ENCODE peak calls at places on chromosomes 4 and X, in four cellular contexts. One of them, this sample, is unnamed.

GRCh38 chr4:1216869-1217294 is 32.0 kb downstream of the CTBP1 start:
- DNase-seq in SK-N-SH: no peak
- DNase-seq in KBM-7: no peak
- DNase-seq in midbrain: no peak
- DNase-seq in this sample: peak

GRCh38 chr4:152815078-152815477 is 35.3 kb downstream of the ARFIP1 start:
- DNase-seq in SK-N-SH: no peak
- DNase-seq in KBM-7: no peak
- DNase-seq in midbrain: no peak
- DNase-seq in this sample: no peak

GRCh38 chrX:148466292-148466691 is 34.1 kb upstream of the AFF2 start:
- DNase-seq in SK-N-SH: no peak
- DNase-seq in KBM-7: no peak
- DNase-seq in midbrain: no peak
- DNase-seq in this sample: no peak

GRCh38 chrX:41522071-41522470 is 74.9 kb downstream of the NYX start:
- DNase-seq in SK-N-SH: no peak
- DNase-seq in KBM-7: no peak
- DNase-seq in midbrain: no peak
- DNase-seq in this sample: no peak

GRCh38 chr4:4507923-4508322 is 33.9 kb downstream of the STX18 start:
- DNase-seq in SK-N-SH: peak
- DNase-seq in KBM-7: no peak
- DNase-seq in midbrain: no peak
- DNase-seq in this sample: no peak

GRCh38 chr4:4845027-4845426 is 14.4 kb upstream of the MSX1 start:
- DNase-seq in SK-N-SH: no peak
- DNase-seq in KBM-7: no peak
- DNase-seq in midbrain: no peak
- DNase-seq in this sample: no peak

GRCh38 chr4:86940920-86941460 is 6.2 kb downstream of the AFF1 start:
- DNase-seq in SK-N-SH: no peak
- DNase-seq in KBM-7: no peak
- DNase-seq in midbrain: no peak
- DNase-seq in this sample: no peak

GRCh38 chr4:123588631-123589223 is 192.1 kb downstream of the SPRY1 start:
- DNase-seq in SK-N-SH: no peak
- DNase-seq in KBM-7: peak
- DNase-seq in midbrain: no peak
- DNase-seq in this sample: no peak

GRCh38 chrX:104183685-104184084 is 17.4 kb downstream of the FAM199X start:
- DNase-seq in SK-N-SH: no peak
- DNase-seq in KBM-7: no peak
- DNase-seq in midbrain: no peak
- DNase-seq in this sample: no peak

GRCh38 chr4:27010334-27010940 is 149.8 kb downstream of the STIM2 start:
- DNase-seq in SK-N-SH: peak
- DNase-seq in KBM-7: peak
- DNase-seq in midbrain: peak
- DNase-seq in this sample: peak

GRCh38 chr4:22463179-22463578 is 52.7 kb downstream of the ADGRA3 start:
- DNase-seq in SK-N-SH: no peak
- DNase-seq in KBM-7: no peak
- DNase-seq in midbrain: no peak
- DNase-seq in this sample: no peak

GRCh38 chrX:67779099-67779498 is 235.3 kb downstream of the AR start:
- DNase-seq in SK-N-SH: no peak
- DNase-seq in KBM-7: no peak
- DNase-seq in midbrain: no peak
- DNase-seq in this sample: no peak

GRCh38 chr4:6142935-6143602 is 57.3 kb downstream of the JAKMIP1 start:
- DNase-seq in SK-N-SH: no peak
- DNase-seq in KBM-7: no peak
- DNase-seq in midbrain: no peak
- DNase-seq in this sample: no peak

GRCh38 chr4:101155368-101155767 is 192.0 kb downstream of the PPP3CA start:
- DNase-seq in SK-N-SH: no peak
- DNase-seq in KBM-7: no peak
- DNase-seq in midbrain: no peak
- DNase-seq in this sample: no peak

GRCh38 chr4:89837385-89837995 is 529 bp upstream of the SNCA start:
- DNase-seq in SK-N-SH: peak
- DNase-seq in KBM-7: peak
- DNase-seq in midbrain: peak
- DNase-seq in this sample: no peak

GRCh38 chr4:5018096-5018495 is 1.2 kb downstream of the CYTL1 start:
- DNase-seq in SK-N-SH: no peak
- DNase-seq in KBM-7: no peak
- DNase-seq in midbrain: no peak
- DNase-seq in this sample: no peak